ENCODE peak calls at places on chromosomes 6 and 20, in four cellular contexts. A is choroid plexus epithelial cell, D is Caco-2, K is stomach. E is an unnamed sample.

GRCh38 chr20:2873747-2874041 is 413 bp downstream of the PTPRA start:
- DNase-seq in A (peak; percentile 17), D (no peak), K (peak; percentile 51), E (no peak)

GRCh38 chr6:71248306-71248705 is 40.3 kb upstream of the OGFRL1 start:
- DNase-seq in A (peak; percentile 89), D (peak; percentile 21), K (no peak), E (peak; percentile 78)

GRCh38 chr6:89120371-89120770 is 2.5 kb upstream of the SRSF12 start:
- DNase-seq in A (no peak), D (no peak), K (no peak), E (peak; percentile 13)

GRCh38 chr6:68134796-68135195 is 500.3 kb upstream of the ADGRB3 start:
- DNase-seq in A (no peak), D (no peak), K (no peak), E (no peak)

GRCh38 chr6:55567558-55567957 is 11.4 kb downstream of the HMGCLL1 start:
- DNase-seq in A (peak; percentile 31), D (no peak), K (no peak), E (no peak)

GRCh38 chr6:3228046-3228671 is 706 bp upstream of the TUBB2B start:
- DNase-seq in A (no peak), D (peak; percentile 74), K (no peak), E (no peak)

GRCh38 chr20:57964011-57964862 is 254.4 kb upstream of the PMEPA1 start:
- DNase-seq in A (no peak), D (no peak), K (no peak), E (no peak)

GRCh38 chr20:45041464-45042337 is 59.2 kb downstream of the KCNS1 start:
- DNase-seq in A (peak; percentile 69), D (no peak), K (no peak), E (peak; percentile 95)

GRCh38 chr6:2971420-2972218 is at the start of gene SERPINB6:
- DNase-seq in A (peak; percentile 80), D (peak; percentile 70), K (peak; percentile 80), E (peak; percentile 44)

GRCh38 chr20:9038791-9039190 is 30.1 kb upstream of the PLCB4 start:
- DNase-seq in A (no peak), D (no peak), K (no peak), E (no peak)

GRCh38 chr20:16352751-16353150 is 220.5 kb downstream of the KIF16B start:
- DNase-seq in A (no peak), D (no peak), K (no peak), E (no peak)

GRCh38 chr20:56989516-56989915 is 276.9 kb downstream of the BMP7 start:
- DNase-seq in A (peak; percentile 46), D (no peak), K (no peak), E (peak; percentile 24)

GRCh38 chr6:152122434-152122833 is 315.0 kb downstream of the ESR1 start:
- DNase-seq in A (no peak), D (no peak), K (no peak), E (no peak)

GRCh38 chr6:152117156-152118129 is 310.0 kb downstream of the ESR1 start:
- DNase-seq in A (no peak), D (no peak), K (no peak), E (no peak)

GRCh38 chr6:152118224-152118623 is 310.7 kb downstream of the ESR1 start:
- DNase-seq in A (no peak), D (no peak), K (no peak), E (no peak)

GRCh38 chr6:152121910-152122309 is 314.4 kb downstream of the ESR1 start:
- DNase-seq in A (no peak), D (no peak), K (no peak), E (no peak)

DNA sequence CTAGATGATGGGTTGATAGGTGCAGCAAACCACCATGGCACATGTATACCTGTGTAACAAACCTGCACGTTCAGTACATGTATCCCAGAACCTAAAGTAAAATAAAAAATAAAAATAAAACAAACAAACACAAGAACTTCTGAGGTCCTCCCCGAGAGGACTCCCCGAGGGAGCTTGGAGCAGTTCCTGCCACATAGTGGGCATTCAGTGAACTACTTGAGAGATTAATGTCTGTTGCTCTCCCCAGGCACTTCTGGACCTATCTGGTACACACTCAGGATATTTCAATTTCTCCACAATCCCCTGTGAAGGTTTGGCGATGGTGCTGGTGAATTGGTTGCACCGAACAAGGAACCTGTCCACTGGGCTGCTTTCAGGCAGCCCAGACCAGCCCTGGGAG is 311.2 kb downstream of the ESR1 start:
- DNase-seq in A (peak; percentile 34), D (no peak), K (no peak), E (peak; percentile 17)
- H3K4me3 ChIP-seq in A (no peak overlapping the region), D (no peak overlapping the region), K (no peak overlapping the region), E (no peak overlapping the region)

GRCh38 chr6:19772891-19773290 is 64.3 kb upstream of the ID4 start:
- DNase-seq in A (peak; percentile 3), D (no peak), K (no peak), E (no peak)
- TF ChIP-seq CTCF in A (no peak), D (no peak), K (no peak), E (peak; percentile 3)

GRCh38 chr6:27144740-27145079 is 102.8 kb upstream of the PRSS16 start:
- DNase-seq in A (no peak), D (no peak), K (no peak), E (no peak)
- H3K4me3 ChIP-seq in A (peak overlapping the region; percentile 84), D (peak overlapping the region; percentile 69), K (peak overlapping the region; percentile 59), E (peak overlapping the region; percentile 86)

DNA sequence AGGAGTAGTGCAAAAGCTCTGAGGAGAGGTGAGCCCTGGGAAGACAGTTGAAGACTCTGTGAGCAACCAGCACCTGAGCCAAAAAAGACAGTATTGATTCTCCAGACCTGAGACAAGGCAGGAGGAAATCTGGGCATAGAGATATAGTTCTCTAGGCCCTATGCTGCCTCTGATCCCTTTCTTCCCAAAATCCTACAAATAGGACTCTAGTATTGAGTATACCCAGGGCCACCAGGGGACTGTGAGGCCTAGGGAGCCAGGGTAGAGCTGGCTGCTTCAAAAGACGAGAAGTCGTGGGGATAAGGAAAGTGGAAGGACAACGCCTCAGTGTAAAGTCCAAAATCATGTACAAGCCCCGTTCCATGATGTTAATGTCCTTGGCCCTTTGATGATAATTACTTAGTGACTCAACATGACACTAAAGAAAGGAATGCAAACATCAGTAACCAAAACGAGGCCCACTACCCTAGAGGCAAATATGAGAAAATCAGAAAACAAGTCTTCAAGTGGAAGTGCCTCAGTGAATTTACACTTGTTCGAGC is 197.3 kb upstream of the PROKR2 start:
- DNase-seq in A (peak; percentile 25), D (peak; percentile 84), K (no peak), E (peak; percentile 64)
- TF ChIP-seq CTCF in A (no peak), D (peak; percentile 35), K (no peak), E (no peak)

GRCh38 chr6:43173496-43174262 is 2.6 kb downstream of the SRF start:
- DNase-seq in A (no peak), D (no peak), K (no peak), E (peak; percentile 26)
- H3K4me3 ChIP-seq in A (peak overlapping the region; percentile 88), D (no peak overlapping the region), K (peak overlapping the region; percentile 95), E (peak overlapping the region; percentile 81)

GRCh38 chr6:109527989-109528388 is 45.0 kb upstream of the ZBTB24 start:
- DNase-seq in A (peak; percentile 39), D (peak; percentile 34), K (no peak), E (peak; percentile 9)
- TF ChIP-seq CTCF in A (peak; percentile 41), D (peak; percentile 34), K (no peak), E (peak; percentile 17)

GRCh38 chr6:42889815-42890214 is 10.4 kb downstream of the RPL7L1 start:
- DNase-seq in A (no peak), D (no peak), K (no peak), E (peak; percentile 15)
- H3K4me3 ChIP-seq in A (peak overlapping the region; percentile 97), D (peak overlapping the region; percentile 73), K (peak overlapping the region; percentile 83), E (peak overlapping the region; percentile 86)

E was measured in epithelial cell of esophagus.